ENCODE peak calls at places on chromosomes 12 and 14, in nine cellular contexts. S, Q, U, M, V, I, Z, E and D are unnamed samples.

GRCh38 chr14:26255213-26255612 is 342.6 kb downstream of the NOVA1 start:
- DNase-seq in S (no peak), Q (no peak), U (peak; percentile 25), M (no peak), V (no peak), I (peak; percentile 37), Z (no peak), E (peak; percentile 71), D (no peak)

GRCh38 chr12:2286461-2287131 is 233.8 kb downstream of the CACNA1C start:
- DNase-seq in S (no peak), Q (no peak), U (no peak), M (no peak), V (no peak), I (peak; percentile 82), Z (no peak), E (no peak), D (no peak)

GRCh38 chr14:73884438-73885190 is 2.0 kb upstream of the ZNF410 start:
- DNase-seq in S (no peak), Q (no peak), U (no peak), M (no peak), V (no peak), I (peak; percentile 44), Z (no peak), E (no peak), D (no peak)

GRCh38 chr14:69994002-69994401 is 114.8 kb downstream of the SMOC1 start:
- DNase-seq in S (no peak), Q (no peak), U (no peak), M (no peak), V (no peak), I (no peak), Z (no peak), E (no peak), D (no peak)

GRCh38 chr14:91159182-91159581 is 45.3 kb downstream of the DGLUCY start:
- DNase-seq in S (peak; percentile 4), Q (no peak), U (no peak), M (no peak), V (no peak), I (no peak), Z (no peak), E (no peak), D (no peak)

GRCh38 chr14:77023001-77023996 is 5.2 kb downstream of the IRF2BPL start:
- DNase-seq in S (no peak), Q (no peak), U (peak; percentile 75), M (no peak), V (peak; percentile 57), I (peak; percentile 63), Z (no peak), E (peak; percentile 57), D (no peak)

GRCh38 chr14:104680806-104681688 is 8.4 kb upstream of the INF2 start:
- DNase-seq in S (peak; percentile 81), Q (no peak), U (peak; percentile 86), M (no peak), V (no peak), I (peak; percentile 82), Z (no peak), E (peak; percentile 74), D (no peak)

GRCh38 chr12:46556105-46556559 is 183.6 kb upstream of the SLC38A2 start:
- DNase-seq in S (no peak), Q (peak; percentile 84), U (peak; percentile 68), M (no peak), V (no peak), I (peak; percentile 99), Z (no peak), E (peak; percentile 93), D (no peak)

GRCh38 chr14:52063107-52063506 is 5.8 kb downstream of the NID2 start:
- DNase-seq in S (no peak), Q (no peak), U (no peak), M (no peak), V (no peak), I (no peak), Z (no peak), E (peak; percentile 65), D (no peak)

GRCh38 chr12:9214536-9214935 is 6.3 kb upstream of the PZP start:
- DNase-seq in S (no peak), Q (no peak), U (no peak), M (no peak), V (no peak), I (no peak), Z (no peak), E (no peak), D (no peak)

GRCh38 chr12:63869656-63870055 is 25.2 kb downstream of the SRGAP1 start:
- DNase-seq in S (no peak), Q (no peak), U (no peak), M (no peak), V (no peak), I (peak; percentile 47), Z (no peak), E (no peak), D (no peak)

GRCh38 chr14:38527502-38527878 is 271.6 kb upstream of the CLEC14A start:
- DNase-seq in S (no peak), Q (no peak), U (no peak), M (no peak), V (no peak), I (no peak), Z (no peak), E (no peak), D (no peak)

GRCh38 chr12:66282244-66282643 is 20.0 kb upstream of the HELB start:
- DNase-seq in S (no peak), Q (no peak), U (no peak), M (no peak), V (no peak), I (no peak), Z (no peak), E (no peak), D (no peak)

GRCh38 chr12:66275040-66275439 is 27.3 kb upstream of the HELB start:
- DNase-seq in S (no peak), Q (no peak), U (no peak), M (no peak), V (no peak), I (no peak), Z (no peak), E (no peak), D (no peak)

GRCh38 chr12:66280573-66280972 is 21.7 kb upstream of the HELB start:
- DNase-seq in S (no peak), Q (no peak), U (no peak), M (no peak), V (no peak), I (no peak), Z (no peak), E (no peak), D (no peak)

GRCh38 chr12:66279127-66279712 is 23.1 kb upstream of the HELB start:
- DNase-seq in S (no peak), Q (peak; percentile 33), U (peak; percentile 33), M (peak; percentile 18), V (no peak), I (peak; percentile 22), Z (peak; percentile 13), E (peak; percentile 54), D (no peak)
- TF ChIP-seq CTCF in S (peak; percentile 63), Q (peak; percentile 89), U (peak; percentile 42), M (peak; percentile 63), V (peak; percentile 58), I (peak; percentile 81), Z (peak; percentile 64), E (peak; percentile 94), D (peak; percentile 82)

GRCh38 chr12:39805651-39806050 is 186.0 kb upstream of the ABCD2 start:
- DNase-seq in S (no peak), Q (no peak), U (no peak), M (no peak), V (no peak), I (no peak), Z (no peak), E (no peak), D (no peak)

GRCh38 chr12:39804479-39805241 is 185.1 kb upstream of the ABCD2 start:
- DNase-seq in S (no peak), Q (no peak), U (no peak), M (no peak), V (no peak), I (no peak), Z (no peak), E (no peak), D (no peak)

GRCh38 chr12:39803151-39803550 is 183.5 kb upstream of the ABCD2 start:
- DNase-seq in S (no peak), Q (no peak), U (no peak), M (no peak), V (no peak), I (no peak), Z (no peak), E (no peak), D (no peak)

GRCh38 chr12:39807043-39807442 is 187.4 kb upstream of the ABCD2 start:
- DNase-seq in S (no peak), Q (peak; percentile 51), U (peak; percentile 63), M (no peak), V (no peak), I (no peak), Z (peak; percentile 63), E (peak; percentile 49), D (no peak)
- TF ChIP-seq CTCF in S (no peak), Q (peak; percentile 70), U (no peak), M (no peak), V (peak; percentile 29), I (peak; percentile 31), Z (peak; percentile 74), E (peak; percentile 45), D (peak; percentile 36)

DNA sequence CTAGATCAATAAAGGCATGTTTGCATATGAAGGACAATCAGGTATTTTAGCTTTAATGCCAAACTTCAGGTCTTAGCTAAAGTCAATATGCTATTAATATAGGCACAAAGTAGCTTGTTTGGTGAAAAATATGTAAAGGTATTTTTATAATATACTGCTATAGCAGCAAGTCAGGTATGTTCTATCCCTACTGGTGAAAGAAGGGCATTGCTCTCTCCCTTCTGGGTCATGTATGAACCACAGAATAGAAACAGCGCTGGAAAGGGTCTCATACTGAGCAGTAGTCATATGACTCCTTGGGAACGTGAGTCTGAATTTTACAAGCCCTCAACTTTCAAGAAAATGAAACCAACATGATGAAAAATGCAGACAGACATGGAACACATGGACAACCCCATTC is 314.6 kb downstream of the GRIN2B start:
- DNase-seq in S (no peak), Q (no peak), U (no peak), M (no peak), V (no peak), I (peak; percentile 1), Z (no peak), E (no peak), D (no peak)
- TF ChIP-seq CTCF in S (no peak), Q (no peak), U (no peak), M (no peak), V (peak; percentile 66), I (no peak), Z (no peak), E (no peak), D (peak; percentile 42)

DNA sequence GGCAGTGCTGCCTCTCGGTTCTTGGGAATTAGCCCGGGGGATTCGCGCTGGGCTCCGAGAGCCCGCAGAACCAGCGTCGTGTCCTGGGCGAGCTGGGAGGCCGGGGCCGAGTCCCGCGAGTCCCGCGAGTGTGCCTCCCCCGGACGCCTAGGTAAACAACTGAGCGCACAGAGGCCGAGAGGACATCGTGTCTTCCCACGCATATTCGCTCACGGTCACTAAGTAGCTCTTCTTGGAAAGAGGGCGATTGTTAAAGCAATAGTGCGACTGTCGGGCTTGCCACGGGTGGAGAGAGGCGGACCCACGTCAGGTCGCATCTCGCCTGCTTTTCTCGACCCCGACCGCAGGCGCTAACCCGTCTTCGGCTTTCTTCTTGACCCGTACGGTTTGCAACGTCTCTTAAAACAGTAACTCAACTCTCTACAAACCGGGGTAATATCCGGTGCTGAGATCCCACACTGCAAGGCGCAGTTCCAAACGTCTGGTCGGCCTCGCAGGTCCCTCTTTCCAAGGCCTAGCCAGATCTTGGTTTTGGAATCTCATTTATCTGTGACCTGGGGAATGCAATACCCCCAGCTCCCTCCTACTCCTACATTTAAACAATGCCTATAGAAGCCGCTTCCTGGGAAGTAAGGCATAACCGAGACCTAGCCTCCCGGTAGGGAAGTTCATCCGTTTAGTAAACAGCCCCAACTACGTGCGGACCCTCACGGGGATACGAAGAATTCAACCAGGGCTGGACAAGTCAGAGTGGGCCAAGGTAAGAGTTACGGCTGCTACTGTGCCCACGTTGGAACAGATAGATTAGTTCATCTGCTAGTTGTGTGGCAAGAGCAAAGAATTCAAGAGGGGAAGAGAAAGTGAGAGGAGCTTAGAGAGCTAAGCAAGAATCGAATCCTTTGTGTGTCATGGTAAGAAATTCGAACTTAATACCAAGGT is 736 bp upstream of the PHLDA1 start:
- DNase-seq in S (no peak), Q (no peak), U (peak; percentile 74), M (peak; percentile 5), V (no peak), I (peak; percentile 79), Z (peak; percentile 75), E (peak; percentile 75), D (no peak)
- TF ChIP-seq CTCF in S (no peak), Q (no peak), U (no peak), M (no peak), V (no peak), I (no peak), Z (no peak), E (no peak), D (no peak)